ENCODE peak calls at places on chromosome 12, in seven cellular contexts. One of them, this sample, is unnamed.
A peak's percentile ranks its signal among the peaks of the same experiment; 100 is the strongest.

GRCh38 chr12:46222642-46223041 is 46.2 kb downstream of the SLC38A1 start:
- DNase-seq in BJ: no peak
- DNase-seq in upper lobe of right lung: no peak
- DNase-seq in astrocyte: no peak
- DNase-seq in brain microvascular endothelial cell: no peak
- DNase-seq in uterus: no peak
- DNase-seq in AG09309: no peak
- DNase-seq in this sample: no peak

GRCh38 chr12:26614217-26614616 is 218.8 kb downstream of the ITPR2 start:
- DNase-seq in AG09309: no peak
- DNase-seq in brain microvascular endothelial cell: no peak
- DNase-seq in uterus: peak; percentile 35
- DNase-seq in BJ: no peak
- DNase-seq in astrocyte: no peak
- DNase-seq in upper lobe of right lung: no peak
- DNase-seq in this sample: no peak

GRCh38 chr12:120065472-120065871 is 51.1 kb downstream of the RAB35 start:
- DNase-seq in BJ: no peak
- DNase-seq in brain microvascular endothelial cell: no peak
- DNase-seq in upper lobe of right lung: no peak
- DNase-seq in AG09309: no peak
- DNase-seq in astrocyte: no peak
- DNase-seq in uterus: no peak
- DNase-seq in this sample: no peak

GRCh38 chr12:117907108-117907689 is 61.6 kb downstream of the KSR2 start:
- DNase-seq in AG09309: no peak
- DNase-seq in BJ: no peak
- DNase-seq in upper lobe of right lung: no peak
- DNase-seq in uterus: no peak
- DNase-seq in astrocyte: no peak
- DNase-seq in brain microvascular endothelial cell: no peak
- DNase-seq in this sample: no peak

GRCh38 chr12:119475650-119476049 is 117.9 kb upstream of the TMEM233 start:
- DNase-seq in BJ: no peak
- DNase-seq in AG09309: no peak
- DNase-seq in astrocyte: no peak
- DNase-seq in upper lobe of right lung: no peak
- DNase-seq in brain microvascular endothelial cell: no peak
- DNase-seq in uterus: no peak
- DNase-seq in this sample: no peak

GRCh38 chr12:124684971-124685688 is 117.7 kb upstream of the NCOR2 start:
- DNase-seq in AG09309: no peak
- DNase-seq in BJ: no peak
- DNase-seq in upper lobe of right lung: no peak
- DNase-seq in brain microvascular endothelial cell: peak; percentile 51
- DNase-seq in uterus: peak; percentile 64
- DNase-seq in astrocyte: peak; percentile 83
- DNase-seq in this sample: no peak

GRCh38 chr12:5022465-5023061 is 21.1 kb upstream of the KCNA5 start:
- DNase-seq in upper lobe of right lung: no peak
- DNase-seq in AG09309: no peak
- DNase-seq in BJ: no peak
- DNase-seq in uterus: no peak
- DNase-seq in brain microvascular endothelial cell: no peak
- DNase-seq in astrocyte: peak; percentile 13
- DNase-seq in this sample: peak; percentile 41

GRCh38 chr12:49365542-49365941 is 1.7 kb upstream of the SPATS2 start:
- DNase-seq in upper lobe of right lung: no peak
- DNase-seq in AG09309: no peak
- DNase-seq in astrocyte: peak; percentile 93
- DNase-seq in brain microvascular endothelial cell: peak; percentile 82
- DNase-seq in uterus: no peak
- DNase-seq in BJ: no peak
- DNase-seq in this sample: no peak

GRCh38 chr12:12467701-12468218 is 94.9 kb downstream of the DUSP16 start:
- DNase-seq in brain microvascular endothelial cell: no peak
- DNase-seq in BJ: no peak
- DNase-seq in uterus: no peak
- DNase-seq in AG09309: no peak
- DNase-seq in astrocyte: peak; percentile 47
- DNase-seq in upper lobe of right lung: peak; percentile 78
- DNase-seq in this sample: no peak

GRCh38 chr12:52903855-52904508 is 894 bp downstream of the KRT8 start:
- DNase-seq in brain microvascular endothelial cell: no peak
- DNase-seq in uterus: peak; percentile 50
- DNase-seq in AG09309: no peak
- DNase-seq in BJ: no peak
- DNase-seq in astrocyte: peak; percentile 39
- DNase-seq in upper lobe of right lung: peak; percentile 86
- DNase-seq in this sample: no peak

GRCh38 chr12:83389237-83389996 is 702.7 kb downstream of the TMTC2 start:
- DNase-seq in brain microvascular endothelial cell: no peak
- DNase-seq in astrocyte: no peak
- DNase-seq in uterus: no peak
- DNase-seq in AG09309: no peak
- DNase-seq in upper lobe of right lung: peak; percentile 60
- DNase-seq in BJ: no peak
- DNase-seq in this sample: peak; percentile 7

GRCh38 chr12:92338671-92339070 is 193.0 kb upstream of the BTG1 start:
- DNase-seq in BJ: no peak
- DNase-seq in AG09309: no peak
- DNase-seq in upper lobe of right lung: no peak
- DNase-seq in astrocyte: no peak
- DNase-seq in uterus: no peak
- DNase-seq in brain microvascular endothelial cell: no peak
- DNase-seq in this sample: no peak

GRCh38 chr12:26128180-26128579 is 3.3 kb upstream of the BHLHE41 start:
- DNase-seq in astrocyte: no peak
- DNase-seq in AG09309: no peak
- DNase-seq in BJ: no peak
- DNase-seq in brain microvascular endothelial cell: no peak
- DNase-seq in uterus: no peak
- DNase-seq in upper lobe of right lung: no peak
- DNase-seq in this sample: no peak

GRCh38 chr12:64077922-64078321 is 144.2 kb downstream of the KICS2 start:
- DNase-seq in brain microvascular endothelial cell: no peak
- DNase-seq in astrocyte: no peak
- DNase-seq in upper lobe of right lung: no peak
- DNase-seq in BJ: no peak
- DNase-seq in uterus: no peak
- DNase-seq in AG09309: no peak
- DNase-seq in this sample: no peak

GRCh38 chr12:132487311-132487741 is 2.6 kb upstream of the FBRSL1 start:
- DNase-seq in brain microvascular endothelial cell: no peak
- DNase-seq in astrocyte: no peak
- DNase-seq in uterus: no peak
- DNase-seq in AG09309: no peak
- DNase-seq in upper lobe of right lung: no peak
- DNase-seq in BJ: no peak
- DNase-seq in this sample: peak; percentile 54

GRCh38 chr12:57063991-57064725 is 14.2 kb upstream of the MYO1A start:
- DNase-seq in astrocyte: no peak
- DNase-seq in AG09309: no peak
- DNase-seq in uterus: no peak
- DNase-seq in upper lobe of right lung: no peak
- DNase-seq in BJ: no peak
- DNase-seq in brain microvascular endothelial cell: no peak
- DNase-seq in this sample: no peak

GRCh38 chr12:48358937-48359509 is 8.3 kb upstream of the ZNF641 start:
- DNase-seq in uterus: no peak
- DNase-seq in AG09309: no peak
- DNase-seq in brain microvascular endothelial cell: no peak
- DNase-seq in upper lobe of right lung: no peak
- DNase-seq in astrocyte: no peak
- DNase-seq in BJ: no peak
- DNase-seq in this sample: no peak
- H3K4me3 ChIP-seq in uterus: no peak overlapping the region
- H3K4me3 ChIP-seq in AG09309: no peak overlapping the region
- H3K4me3 ChIP-seq in brain microvascular endothelial cell: no peak overlapping the region
- H3K4me3 ChIP-seq in upper lobe of right lung: no peak overlapping the region
- H3K4me3 ChIP-seq in astrocyte: no peak overlapping the region
- H3K4me3 ChIP-seq in BJ: no peak overlapping the region
- H3K4me3 ChIP-seq in this sample: no peak overlapping the region

GRCh38 chr12:70845268-70845667 is 75.3 kb downstream of the PTPRR start:
- DNase-seq in astrocyte: no peak
- DNase-seq in BJ: no peak
- DNase-seq in uterus: no peak
- DNase-seq in brain microvascular endothelial cell: no peak
- DNase-seq in upper lobe of right lung: no peak
- DNase-seq in AG09309: no peak
- DNase-seq in this sample: no peak

GRCh38 chr12:70852416-70853150 is 68.0 kb downstream of the PTPRR start:
- DNase-seq in upper lobe of right lung: no peak
- DNase-seq in uterus: no peak
- DNase-seq in astrocyte: no peak
- DNase-seq in AG09309: no peak
- DNase-seq in BJ: no peak
- DNase-seq in brain microvascular endothelial cell: no peak
- DNase-seq in this sample: no peak

GRCh38 chr12:70853326-70853725 is 67.2 kb downstream of the PTPRR start:
- DNase-seq in AG09309: peak; percentile 68
- DNase-seq in astrocyte: peak; percentile 33
- DNase-seq in upper lobe of right lung: no peak
- DNase-seq in uterus: no peak
- DNase-seq in brain microvascular endothelial cell: no peak
- DNase-seq in BJ: peak; percentile 46
- DNase-seq in this sample: no peak

GRCh38 chr12:70847871-70848270 is 72.7 kb downstream of the PTPRR start:
- DNase-seq in AG09309: no peak
- DNase-seq in uterus: no peak
- DNase-seq in upper lobe of right lung: no peak
- DNase-seq in astrocyte: no peak
- DNase-seq in BJ: no peak
- DNase-seq in brain microvascular endothelial cell: no peak
- DNase-seq in this sample: no peak

GRCh38 chr12:70849265-70849960 is 71.1 kb downstream of the PTPRR start:
- DNase-seq in upper lobe of right lung: no peak
- DNase-seq in AG09309: no peak
- DNase-seq in astrocyte: peak; percentile 33
- DNase-seq in brain microvascular endothelial cell: peak; percentile 0
- DNase-seq in uterus: no peak
- DNase-seq in BJ: no peak
- DNase-seq in this sample: no peak
- TF ChIP-seq CTCF in upper lobe of right lung: peak; percentile 44
- TF ChIP-seq CTCF in AG09309: peak; percentile 31
- TF ChIP-seq CTCF in astrocyte: peak; percentile 43
- TF ChIP-seq CTCF in brain microvascular endothelial cell: peak; percentile 30
- TF ChIP-seq CTCF in uterus: no peak
- TF ChIP-seq CTCF in BJ: peak; percentile 42
- TF ChIP-seq CTCF in this sample: peak; percentile 41

GRCh38 chr12:69991683-69992297 is 166.8 kb downstream of the MYRFL start:
- DNase-seq in AG09309: no peak
- DNase-seq in brain microvascular endothelial cell: no peak
- DNase-seq in astrocyte: no peak
- DNase-seq in BJ: no peak
- DNase-seq in upper lobe of right lung: no peak
- DNase-seq in uterus: no peak
- DNase-seq in this sample: no peak

GRCh38 chr12:69985656-69986055 is 160.6 kb downstream of the MYRFL start:
- DNase-seq in upper lobe of right lung: no peak
- DNase-seq in brain microvascular endothelial cell: no peak
- DNase-seq in uterus: no peak
- DNase-seq in AG09309: no peak
- DNase-seq in astrocyte: no peak
- DNase-seq in BJ: no peak
- DNase-seq in this sample: no peak

GRCh38 chr12:69986109-69986508 is 161.1 kb downstream of the MYRFL start:
- DNase-seq in brain microvascular endothelial cell: no peak
- DNase-seq in astrocyte: no peak
- DNase-seq in uterus: no peak
- DNase-seq in upper lobe of right lung: no peak
- DNase-seq in AG09309: no peak
- DNase-seq in BJ: no peak
- DNase-seq in this sample: no peak

GRCh38 chr12:69987453-69988102 is 162.6 kb downstream of the MYRFL start:
- DNase-seq in uterus: no peak
- DNase-seq in BJ: peak; percentile 85
- DNase-seq in brain microvascular endothelial cell: peak; percentile 93
- DNase-seq in upper lobe of right lung: no peak
- DNase-seq in astrocyte: peak; percentile 99
- DNase-seq in AG09309: peak; percentile 94
- DNase-seq in this sample: no peak

DNA sequence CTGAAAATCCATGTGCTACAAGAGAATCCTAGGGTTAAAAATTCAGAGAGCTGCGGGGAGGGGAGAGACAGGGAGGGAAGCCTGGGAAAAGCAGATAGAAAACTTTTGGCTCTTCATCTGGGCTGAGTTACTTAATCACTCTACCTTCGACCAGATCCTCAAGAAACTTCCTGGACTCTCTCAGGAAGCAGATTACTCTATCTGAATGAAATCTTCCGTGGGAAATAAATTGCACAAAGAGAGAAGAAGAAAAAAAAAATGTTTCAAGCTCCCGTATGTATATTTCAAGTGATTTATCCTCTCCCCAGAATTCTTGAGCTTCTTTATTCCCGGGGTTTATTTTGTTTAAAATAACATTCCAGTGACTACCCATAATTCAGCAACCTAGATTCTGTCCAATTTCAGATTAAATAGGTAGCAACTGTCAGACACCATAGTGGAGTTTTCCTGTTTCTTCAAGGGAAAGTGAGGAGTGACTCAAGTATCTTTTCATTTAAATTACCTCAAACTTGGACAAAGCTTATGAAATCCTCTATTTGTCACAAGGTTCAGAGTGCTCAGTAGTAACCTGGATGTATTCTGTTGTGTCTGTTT is 163.7 kb downstream of the MYRFL start:
- DNase-seq in AG09309: no peak
- DNase-seq in upper lobe of right lung: no peak
- DNase-seq in BJ: no peak
- DNase-seq in brain microvascular endothelial cell: peak; percentile 29
- DNase-seq in astrocyte: peak; percentile 77
- DNase-seq in uterus: no peak
- DNase-seq in this sample: no peak
- H3K4me3 ChIP-seq in AG09309: no peak overlapping the region
- H3K4me3 ChIP-seq in upper lobe of right lung: no peak overlapping the region
- H3K4me3 ChIP-seq in BJ: no peak overlapping the region
- H3K4me3 ChIP-seq in brain microvascular endothelial cell: no peak overlapping the region
- H3K4me3 ChIP-seq in astrocyte: peak overlapping the region; percentile 11
- H3K4me3 ChIP-seq in uterus: no peak overlapping the region
- H3K4me3 ChIP-seq in this sample: peak overlapping the region; percentile 18

GRCh38 chr12:115571446-115571845 is 706.0 kb downstream of the MED13L start:
- DNase-seq in BJ: no peak
- DNase-seq in uterus: no peak
- DNase-seq in brain microvascular endothelial cell: no peak
- DNase-seq in upper lobe of right lung: no peak
- DNase-seq in astrocyte: no peak
- DNase-seq in AG09309: no peak
- DNase-seq in this sample: no peak

GRCh38 chr12:115571027-115571426 is 706.5 kb downstream of the MED13L start:
- DNase-seq in brain microvascular endothelial cell: no peak
- DNase-seq in uterus: no peak
- DNase-seq in AG09309: no peak
- DNase-seq in astrocyte: no peak
- DNase-seq in upper lobe of right lung: no peak
- DNase-seq in BJ: no peak
- DNase-seq in this sample: no peak

GRCh38 chr12:115572440-115572839 is 705.1 kb downstream of the MED13L start:
- DNase-seq in astrocyte: no peak
- DNase-seq in BJ: no peak
- DNase-seq in uterus: no peak
- DNase-seq in AG09309: peak; percentile 1
- DNase-seq in upper lobe of right lung: no peak
- DNase-seq in brain microvascular endothelial cell: no peak
- DNase-seq in this sample: no peak

GRCh38 chr12:115570271-115570777 is 707.2 kb downstream of the MED13L start:
- DNase-seq in upper lobe of right lung: no peak
- DNase-seq in BJ: peak; percentile 3
- DNase-seq in uterus: no peak
- DNase-seq in brain microvascular endothelial cell: peak; percentile 23
- DNase-seq in astrocyte: peak; percentile 62
- DNase-seq in AG09309: peak; percentile 35
- DNase-seq in this sample: no peak

GRCh38 chr12:115569694-115570093 is 707.8 kb downstream of the MED13L start:
- DNase-seq in brain microvascular endothelial cell: no peak
- DNase-seq in AG09309: peak; percentile 1
- DNase-seq in uterus: no peak
- DNase-seq in upper lobe of right lung: no peak
- DNase-seq in astrocyte: peak; percentile 22
- DNase-seq in BJ: no peak
- DNase-seq in this sample: no peak
- TF ChIP-seq CTCF in brain microvascular endothelial cell: peak; percentile 44
- TF ChIP-seq CTCF in AG09309: peak; percentile 29
- TF ChIP-seq CTCF in uterus: no peak
- TF ChIP-seq CTCF in upper lobe of right lung: no peak
- TF ChIP-seq CTCF in astrocyte: peak; percentile 6
- TF ChIP-seq CTCF in BJ: no peak
- TF ChIP-seq CTCF in this sample: no peak

This sample was measured in heart left ventricle.